ENCODE peak calls at places on chromosomes 1 and 21, in six cellular contexts. G is stomach; X is SW480; V is occipital lobe; M is activated naive CD4-positive, alpha-beta T cell; E is GM12865. B is an unnamed sample.

GRCh38 chr1:19310061-19310460 is 1.9 kb downstream of the AKR7A2 start:
- DNase-seq in E (no peak), G (no peak), V (no peak), M (no peak), X (no peak), B (no peak)

GRCh38 chr1:232473319-232473718 is 156.6 kb downstream of the SIPA1L2 start:
- DNase-seq in G (no peak), E (no peak), X (no peak), M (no peak), V (no peak), B (no peak)

GRCh38 chr1:25562101-25562927 is 18.9 kb downstream of the LDLRAP1 start:
- DNase-seq in M (no peak), E (peak; percentile 89), V (no peak), G (peak; percentile 62), X (no peak), B (peak; percentile 24)

GRCh38 chr1:208100906-208101305 is 143.3 kb downstream of the PLXNA2 start:
- DNase-seq in M (no peak), V (no peak), E (no peak), X (no peak), G (no peak), B (peak; percentile 90)

GRCh38 chr21:46425061-46425460 is 33.6 kb upstream of the DIP2A start:
- DNase-seq in E (no peak), G (no peak), X (no peak), M (no peak), V (no peak), B (no peak)

GRCh38 chr1:155127672-155128468 is at the start of gene EFNA1:
- DNase-seq in V (peak; percentile 70), M (no peak), G (peak; percentile 79), X (peak; percentile 51), E (no peak), B (peak; percentile 17)

GRCh38 chr1:15788624-15789301 is 18.7 kb downstream of the UQCRHL start:
- DNase-seq in G (no peak), M (no peak), E (no peak), X (no peak), V (no peak), B (no peak)

GRCh38 chr1:24390924-24391782 is 22.4 kb downstream of the STPG1 start:
- DNase-seq in E (peak; percentile 91), M (peak; percentile 17), G (peak; percentile 77), X (peak; percentile 62), V (peak; percentile 64), B (peak; percentile 75)

B was measured in DMS79 treated with DMSO at 0.1 percent for 48 hours.